ENCODE peak calls at places on chromosomes 16 and 17, in ten cellular contexts. One of them, this sample, is unnamed.

GRCh38 chr16:89764711-89765201 is 43.4 kb downstream of the ZNF276 start:
- DNase-seq in cardiac muscle cell: no peak
- DNase-seq in Caco-2: no peak
- DNase-seq in IMR-90: no peak
- DNase-seq in upper lobe of right lung: peak; percentile 75
- DNase-seq in uterus: no peak
- DNase-seq in stomach: peak; percentile 86
- DNase-seq in colonic mucosa: peak; percentile 75
- DNase-seq in iPS DF 6.9: no peak
- DNase-seq in CD4-positive, CD25-positive, alpha-beta regulatory T cell: peak; percentile 86
- DNase-seq in this sample: no peak

GRCh38 chr17:4818276-4818675 is 11.3 kb downstream of the PLD2 start:
- DNase-seq in cardiac muscle cell: no peak
- DNase-seq in CD4-positive, CD25-positive, alpha-beta regulatory T cell: no peak
- DNase-seq in uterus: no peak
- DNase-seq in Caco-2: no peak
- DNase-seq in stomach: no peak
- DNase-seq in colonic mucosa: no peak
- DNase-seq in upper lobe of right lung: no peak
- DNase-seq in iPS DF 6.9: no peak
- DNase-seq in IMR-90: no peak
- DNase-seq in this sample: no peak

GRCh38 chr16:56389554-56389953 is 35.8 kb downstream of the AMFR start:
- DNase-seq in stomach: no peak
- DNase-seq in cardiac muscle cell: no peak
- DNase-seq in upper lobe of right lung: no peak
- DNase-seq in iPS DF 6.9: no peak
- DNase-seq in colonic mucosa: no peak
- DNase-seq in uterus: no peak
- DNase-seq in CD4-positive, CD25-positive, alpha-beta regulatory T cell: no peak
- DNase-seq in Caco-2: no peak
- DNase-seq in IMR-90: peak; percentile 100
- DNase-seq in this sample: no peak

GRCh38 chr16:26396511-26397235 is 670.1 kb upstream of the C16orf82 start:
- DNase-seq in IMR-90: no peak
- DNase-seq in cardiac muscle cell: peak; percentile 69
- DNase-seq in colonic mucosa: no peak
- DNase-seq in upper lobe of right lung: no peak
- DNase-seq in iPS DF 6.9: no peak
- DNase-seq in uterus: no peak
- DNase-seq in Caco-2: no peak
- DNase-seq in CD4-positive, CD25-positive, alpha-beta regulatory T cell: no peak
- DNase-seq in stomach: no peak
- DNase-seq in this sample: no peak

GRCh38 chr16:19077879-19078278 is 10.5 kb downstream of the COQ7 start:
- DNase-seq in CD4-positive, CD25-positive, alpha-beta regulatory T cell: no peak
- DNase-seq in iPS DF 6.9: no peak
- DNase-seq in Caco-2: no peak
- DNase-seq in colonic mucosa: no peak
- DNase-seq in uterus: no peak
- DNase-seq in IMR-90: no peak
- DNase-seq in upper lobe of right lung: no peak
- DNase-seq in cardiac muscle cell: no peak
- DNase-seq in stomach: no peak
- DNase-seq in this sample: no peak

GRCh38 chr16:20904507-20905079 is 4.0 kb downstream of the LYRM1 start:
- DNase-seq in Caco-2: peak; percentile 54
- DNase-seq in stomach: peak; percentile 30
- DNase-seq in upper lobe of right lung: no peak
- DNase-seq in uterus: no peak
- DNase-seq in IMR-90: peak; percentile 60
- DNase-seq in cardiac muscle cell: no peak
- DNase-seq in CD4-positive, CD25-positive, alpha-beta regulatory T cell: peak; percentile 69
- DNase-seq in colonic mucosa: no peak
- DNase-seq in iPS DF 6.9: no peak
- DNase-seq in this sample: no peak

GRCh38 chr17:50966163-50966666 is 100.1 kb upstream of the TOB1 start:
- DNase-seq in CD4-positive, CD25-positive, alpha-beta regulatory T cell: no peak
- DNase-seq in Caco-2: no peak
- DNase-seq in colonic mucosa: no peak
- DNase-seq in cardiac muscle cell: no peak
- DNase-seq in stomach: no peak
- DNase-seq in iPS DF 6.9: no peak
- DNase-seq in upper lobe of right lung: no peak
- DNase-seq in uterus: no peak
- DNase-seq in IMR-90: peak; percentile 69
- DNase-seq in this sample: no peak

GRCh38 chr16:46743232-46743719 is 4.9 kb downstream of the MYLK3 start:
- DNase-seq in stomach: no peak
- DNase-seq in uterus: no peak
- DNase-seq in CD4-positive, CD25-positive, alpha-beta regulatory T cell: peak; percentile 32
- DNase-seq in upper lobe of right lung: peak; percentile 55
- DNase-seq in iPS DF 6.9: no peak
- DNase-seq in colonic mucosa: no peak
- DNase-seq in cardiac muscle cell: peak; percentile 33
- DNase-seq in IMR-90: peak; percentile 28
- DNase-seq in Caco-2: peak; percentile 66
- DNase-seq in this sample: no peak

GRCh38 chr17:21218101-21218500 is 4.1 kb upstream of the TMEM11 start:
- DNase-seq in colonic mucosa: no peak
- DNase-seq in CD4-positive, CD25-positive, alpha-beta regulatory T cell: no peak
- DNase-seq in upper lobe of right lung: no peak
- DNase-seq in IMR-90: no peak
- DNase-seq in cardiac muscle cell: peak; percentile 38
- DNase-seq in stomach: no peak
- DNase-seq in uterus: no peak
- DNase-seq in Caco-2: no peak
- DNase-seq in iPS DF 6.9: no peak
- DNase-seq in this sample: no peak

GRCh38 chr16:15971435-15971805 is 22.0 kb downstream of the ABCC1 start:
- DNase-seq in upper lobe of right lung: no peak
- DNase-seq in CD4-positive, CD25-positive, alpha-beta regulatory T cell: no peak
- DNase-seq in cardiac muscle cell: no peak
- DNase-seq in uterus: no peak
- DNase-seq in colonic mucosa: no peak
- DNase-seq in Caco-2: no peak
- DNase-seq in IMR-90: no peak
- DNase-seq in stomach: no peak
- DNase-seq in iPS DF 6.9: no peak
- DNase-seq in this sample: no peak

GRCh38 chr16:15967655-15968315 is 18.4 kb downstream of the ABCC1 start:
- DNase-seq in cardiac muscle cell: no peak
- DNase-seq in CD4-positive, CD25-positive, alpha-beta regulatory T cell: no peak
- DNase-seq in stomach: no peak
- DNase-seq in colonic mucosa: no peak
- DNase-seq in uterus: no peak
- DNase-seq in iPS DF 6.9: no peak
- DNase-seq in IMR-90: no peak
- DNase-seq in Caco-2: no peak
- DNase-seq in upper lobe of right lung: no peak
- DNase-seq in this sample: no peak

GRCh38 chr16:15970743-15971434 is 21.5 kb downstream of the ABCC1 start:
- DNase-seq in cardiac muscle cell: no peak
- DNase-seq in uterus: no peak
- DNase-seq in iPS DF 6.9: peak; percentile 84
- DNase-seq in stomach: no peak
- DNase-seq in colonic mucosa: no peak
- DNase-seq in CD4-positive, CD25-positive, alpha-beta regulatory T cell: no peak
- DNase-seq in Caco-2: no peak
- DNase-seq in IMR-90: no peak
- DNase-seq in upper lobe of right lung: no peak
- DNase-seq in this sample: no peak

GRCh38 chr16:15972046-15972868 is 22.8 kb downstream of the ABCC1 start:
- DNase-seq in colonic mucosa: no peak
- DNase-seq in cardiac muscle cell: no peak
- DNase-seq in CD4-positive, CD25-positive, alpha-beta regulatory T cell: no peak
- DNase-seq in uterus: no peak
- DNase-seq in IMR-90: peak; percentile 67
- DNase-seq in Caco-2: no peak
- DNase-seq in stomach: no peak
- DNase-seq in upper lobe of right lung: no peak
- DNase-seq in iPS DF 6.9: no peak
- DNase-seq in this sample: no peak

GRCh38 chr16:15970202-15970601 is 20.8 kb downstream of the ABCC1 start:
- DNase-seq in cardiac muscle cell: no peak
- DNase-seq in colonic mucosa: no peak
- DNase-seq in IMR-90: no peak
- DNase-seq in upper lobe of right lung: no peak
- DNase-seq in uterus: no peak
- DNase-seq in iPS DF 6.9: peak; percentile 86
- DNase-seq in stomach: no peak
- DNase-seq in Caco-2: no peak
- DNase-seq in CD4-positive, CD25-positive, alpha-beta regulatory T cell: peak; percentile 48
- DNase-seq in this sample: no peak
- H3K4me1 ChIP-seq in cardiac muscle cell: no peaks in the 10 kb centered on the region
- H3K4me1 ChIP-seq in colonic mucosa: no peaks in the 10 kb centered on the region
- H3K4me1 ChIP-seq in IMR-90: peaks cover 47% of the 10 kb centered on the region
- H3K4me1 ChIP-seq in upper lobe of right lung: peaks cover 19% of the 10 kb centered on the region
- H3K4me1 ChIP-seq in uterus: no peaks in the 10 kb centered on the region
- H3K4me1 ChIP-seq in iPS DF 6.9: peaks cover 7% of the 10 kb centered on the region
- H3K4me1 ChIP-seq in stomach: peaks cover 31% of the 10 kb centered on the region
- H3K4me1 ChIP-seq in Caco-2: peaks cover 10% of the 10 kb centered on the region
- H3K4me1 ChIP-seq in CD4-positive, CD25-positive, alpha-beta regulatory T cell: peaks cover 17% of the 10 kb centered on the region
- H3K4me1 ChIP-seq in this sample: peaks cover 43% of the 10 kb centered on the region

DNA sequence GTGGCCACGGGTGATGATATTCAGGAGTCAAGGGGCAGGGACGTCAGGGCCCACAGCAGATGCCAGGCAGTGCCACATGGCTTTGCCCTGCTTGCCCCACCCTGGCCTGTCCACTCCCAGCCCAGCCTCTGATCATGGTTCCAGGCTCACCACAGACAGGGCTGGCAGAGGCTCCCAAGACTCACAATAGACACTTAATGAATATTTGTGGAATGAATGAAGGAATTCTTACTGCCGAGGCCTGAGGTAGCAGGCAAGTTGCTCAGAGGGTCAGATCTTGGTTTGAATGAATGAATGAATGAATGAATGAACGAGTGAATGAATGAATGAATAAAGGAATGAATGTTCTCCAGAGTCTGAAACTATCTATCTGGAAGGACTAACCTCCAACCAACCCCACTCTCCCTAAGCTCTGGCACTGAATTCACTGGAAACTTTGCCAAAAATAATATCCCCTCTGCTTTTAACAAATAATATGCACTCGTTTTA is 60.9 kb downstream of the RAI1 start:
- DNase-seq in upper lobe of right lung: no peak
- DNase-seq in cardiac muscle cell: no peak
- DNase-seq in CD4-positive, CD25-positive, alpha-beta regulatory T cell: no peak
- DNase-seq in iPS DF 6.9: no peak
- DNase-seq in IMR-90: no peak
- DNase-seq in uterus: no peak
- DNase-seq in colonic mucosa: no peak
- DNase-seq in Caco-2: no peak
- DNase-seq in stomach: no peak
- DNase-seq in this sample: no peak
- H3K4me1 ChIP-seq in upper lobe of right lung: peaks cover 43% of the 10 kb centered on the region
- H3K4me1 ChIP-seq in cardiac muscle cell: peaks cover 31% of the 10 kb centered on the region
- H3K4me1 ChIP-seq in CD4-positive, CD25-positive, alpha-beta regulatory T cell: peaks cover 6% of the 10 kb centered on the region
- H3K4me1 ChIP-seq in iPS DF 6.9: peaks cover 9% of the 10 kb centered on the region
- H3K4me1 ChIP-seq in IMR-90: peaks cover 45% of the 10 kb centered on the region
- H3K4me1 ChIP-seq in uterus: peaks cover 34% of the 10 kb centered on the region
- H3K4me1 ChIP-seq in colonic mucosa: peaks cover 24% of the 10 kb centered on the region
- H3K4me1 ChIP-seq in Caco-2: peaks cover 8% of the 10 kb centered on the region
- H3K4me1 ChIP-seq in stomach: peaks cover 52% of the 10 kb centered on the region
- H3K4me1 ChIP-seq in this sample: peaks cover 51% of the 10 kb centered on the region

DNA sequence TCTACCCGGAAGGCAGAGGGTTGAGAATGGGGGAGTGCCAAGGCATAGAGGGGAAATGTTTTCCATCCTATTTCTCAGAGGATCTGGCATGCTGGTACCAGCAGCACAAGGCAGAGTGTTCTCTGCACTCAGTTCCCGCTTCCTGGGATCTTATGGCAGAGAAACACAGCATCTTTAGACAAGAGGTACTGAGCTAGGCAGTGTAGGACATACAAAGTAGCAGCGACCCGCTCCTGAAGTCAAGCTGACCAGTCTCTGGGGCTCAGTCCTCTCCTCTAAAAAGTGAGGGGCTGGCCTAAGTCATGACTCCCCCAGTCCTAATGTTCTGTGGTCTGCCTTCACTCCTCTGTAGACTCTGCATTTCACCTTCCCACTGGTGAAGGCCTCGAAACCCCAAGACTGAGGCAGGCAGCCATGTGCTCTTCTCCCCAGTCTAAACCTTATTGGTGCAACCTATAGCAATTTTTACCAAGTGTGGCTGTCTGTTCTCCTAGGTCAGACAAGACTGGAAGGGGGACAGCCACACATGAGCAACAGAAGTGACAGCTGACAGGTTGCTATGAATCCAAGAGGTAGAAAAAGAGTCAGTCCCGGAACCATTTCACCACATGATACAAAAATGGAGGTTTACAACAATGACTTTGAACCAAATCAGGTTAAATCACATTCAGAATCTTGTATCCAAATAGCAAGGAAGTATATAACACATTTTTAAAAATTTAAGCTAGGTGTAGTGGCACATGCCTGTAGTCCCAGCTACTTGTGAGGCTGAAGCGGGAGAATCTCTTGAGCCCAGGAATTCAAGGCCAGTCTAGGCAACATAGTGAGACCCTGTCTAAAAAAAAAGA is 11.4 kb upstream of the TSPOAP1 start:
- DNase-seq in CD4-positive, CD25-positive, alpha-beta regulatory T cell: peak; percentile 54
- DNase-seq in Caco-2: no peak
- DNase-seq in IMR-90: no peak
- DNase-seq in cardiac muscle cell: no peak
- DNase-seq in stomach: no peak
- DNase-seq in iPS DF 6.9: no peak
- DNase-seq in upper lobe of right lung: peak; percentile 27
- DNase-seq in uterus: no peak
- DNase-seq in colonic mucosa: no peak
- DNase-seq in this sample: no peak
- H3K4me1 ChIP-seq in CD4-positive, CD25-positive, alpha-beta regulatory T cell: peaks cover 100% of the 10 kb centered on the region
- H3K4me1 ChIP-seq in Caco-2: peaks cover 34% of the 10 kb centered on the region
- H3K4me1 ChIP-seq in IMR-90: peaks cover 38% of the 10 kb centered on the region
- H3K4me1 ChIP-seq in cardiac muscle cell: peaks cover 24% of the 10 kb centered on the region
- H3K4me1 ChIP-seq in stomach: peaks cover 10% of the 10 kb centered on the region
- H3K4me1 ChIP-seq in iPS DF 6.9: peaks cover 14% of the 10 kb centered on the region
- H3K4me1 ChIP-seq in upper lobe of right lung: peaks cover 38% of the 10 kb centered on the region
- H3K4me1 ChIP-seq in uterus: no peaks in the 10 kb centered on the region
- H3K4me1 ChIP-seq in colonic mucosa: no peaks in the 10 kb centered on the region
- H3K4me1 ChIP-seq in this sample: no peaks in the 10 kb centered on the region

DNA sequence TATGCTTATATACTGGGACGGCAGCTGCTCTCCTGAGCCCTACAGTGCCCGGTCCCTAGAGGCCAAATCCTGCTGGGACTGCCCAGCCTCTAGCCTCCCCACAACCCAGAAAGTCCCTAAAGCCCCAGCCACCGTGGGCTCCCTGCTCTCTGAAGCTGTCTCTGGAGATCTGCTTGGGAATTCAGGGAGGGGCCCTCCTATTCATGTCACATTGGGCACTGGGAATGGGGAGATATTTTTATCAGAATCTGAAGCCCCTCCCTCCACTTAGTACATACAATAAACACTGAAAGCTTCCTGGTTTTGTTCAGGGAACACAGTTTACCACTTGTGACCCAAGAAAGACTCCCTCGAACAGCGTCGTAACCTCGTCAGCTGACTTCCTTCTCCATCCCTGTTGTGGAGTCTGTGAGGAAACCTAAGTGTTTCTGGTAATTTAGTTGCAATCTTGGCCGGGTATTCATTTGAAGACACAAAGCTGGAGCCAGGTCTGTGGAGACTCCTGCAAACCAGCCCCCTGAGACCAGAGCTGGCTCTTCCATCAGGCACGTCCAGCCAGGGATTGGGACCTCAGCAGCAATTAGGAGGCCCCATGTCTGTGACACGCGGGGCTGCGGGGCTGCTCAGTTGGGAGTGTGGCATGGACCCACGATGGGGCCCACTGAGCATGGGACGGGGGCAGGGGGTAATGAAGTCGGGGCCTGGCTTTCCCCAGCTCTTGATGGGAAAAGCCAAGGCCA is 38.5 kb downstream of the PGS1 start:
- DNase-seq in CD4-positive, CD25-positive, alpha-beta regulatory T cell: no peak
- DNase-seq in upper lobe of right lung: no peak
- DNase-seq in colonic mucosa: peak; percentile 65
- DNase-seq in cardiac muscle cell: no peak
- DNase-seq in iPS DF 6.9: no peak
- DNase-seq in IMR-90: no peak
- DNase-seq in uterus: peak; percentile 44
- DNase-seq in Caco-2: no peak
- DNase-seq in stomach: no peak
- DNase-seq in this sample: no peak
- H3K4me1 ChIP-seq in CD4-positive, CD25-positive, alpha-beta regulatory T cell: peaks cover 34% of the 10 kb centered on the region
- H3K4me1 ChIP-seq in upper lobe of right lung: peaks cover 94% of the 10 kb centered on the region
- H3K4me1 ChIP-seq in colonic mucosa: peaks cover 33% of the 10 kb centered on the region
- H3K4me1 ChIP-seq in cardiac muscle cell: peaks cover 61% of the 10 kb centered on the region
- H3K4me1 ChIP-seq in iPS DF 6.9: no peaks in the 10 kb centered on the region
- H3K4me1 ChIP-seq in IMR-90: peaks cover 23% of the 10 kb centered on the region
- H3K4me1 ChIP-seq in uterus: no peaks in the 10 kb centered on the region
- H3K4me1 ChIP-seq in Caco-2: peaks cover 41% of the 10 kb centered on the region
- H3K4me1 ChIP-seq in stomach: peaks cover 34% of the 10 kb centered on the region
- H3K4me1 ChIP-seq in this sample: peaks cover 12% of the 10 kb centered on the region